ENCODE peak calls at places on chromosomes 4 and X, in eight cellular contexts. Y, U, B, R, T, P, N and I are unnamed samples.

GRCh38 chr4:80197601-80198444 is 520 bp downstream of the PRDM8 start:
- DNase-seq in U (no peak), Y (no peak), P (no peak), N (no peak), B (no peak), R (no peak), T (peak; percentile 34), I (no peak)

GRCh38 chrX:49919617-49920016 is 2.8 kb upstream of the CLCN5 start:
- DNase-seq in P (peak; percentile 41), Y (peak; percentile 50), B (peak; percentile 49), N (peak; percentile 40), T (peak; percentile 39), R (peak; percentile 55), U (peak; percentile 27), I (peak; percentile 11)

GRCh38 chr4:42371306-42372063 is 25.8 kb upstream of the SHISA3 start:
- DNase-seq in P (peak; percentile 60), R (peak; percentile 85), T (no peak), B (no peak), Y (no peak), U (peak; percentile 63), N (no peak), I (no peak)

GRCh38 chrX:44747317-44747716 is 96.5 kb upstream of the DUSP21 start:
- DNase-seq in N (no peak), R (no peak), U (no peak), B (no peak), Y (no peak), T (no peak), P (no peak), I (no peak)

GRCh38 chrX:3815896-3816664 is 102.6 kb upstream of the PRKX start:
- DNase-seq in N (peak; percentile 51), P (peak; percentile 4), Y (peak; percentile 76), R (peak; percentile 23), T (peak; percentile 42), B (peak; percentile 20), U (peak; percentile 56), I (no peak)

GRCh38 chr4:8320386-8320750 is 50.8 kb downstream of the HTRA3 start:
- DNase-seq in B (no peak), P (no peak), U (peak; percentile 20), Y (peak; percentile 11), T (no peak), N (no peak), R (no peak), I (no peak)

GRCh38 chr4:113445286-113445685 is 316.3 kb downstream of the CAMK2D start:
- DNase-seq in R (peak; percentile 99), U (no peak), P (peak; percentile 72), B (no peak), Y (peak; percentile 74), T (peak; percentile 74), N (no peak), I (no peak)

GRCh38 chr4:81142744-81143143 is 72.3 kb downstream of the PRKG2 start:
- DNase-seq in P (peak; percentile 25), U (no peak), T (no peak), N (no peak), R (peak; percentile 81), B (no peak), Y (no peak), I (no peak)

GRCh38 chrX:110317079-110317819 is 636 bp downstream of the AMMECR1 start:
- DNase-seq in B (peak; percentile 0), Y (peak; percentile 52), N (peak; percentile 29), P (peak; percentile 4), T (peak; percentile 21), U (peak; percentile 37), R (no peak), I (no peak)

GRCh38 chr4:6506616-6507140 is 34.3 kb upstream of the PPP2R2C start:
- DNase-seq in U (no peak), Y (no peak), P (no peak), T (no peak), B (no peak), R (no peak), N (no peak), I (no peak)

GRCh38 chr4:54635329-54635728 is 22.4 kb upstream of the KIT start:
- DNase-seq in N (no peak), T (no peak), B (no peak), P (no peak), U (no peak), R (no peak), Y (no peak), I (no peak)

GRCh38 chrX:110853610-110854009 is 58.0 kb upstream of the CHRDL1 start:
- DNase-seq in T (no peak), Y (no peak), B (no peak), P (peak; percentile 23), N (no peak), U (no peak), R (peak; percentile 7), I (no peak)

GRCh38 chrX:283115-283845 is 2.1 kb downstream of the PLCXD1 start:
- DNase-seq in U (peak; percentile 98), N (peak; percentile 86), B (peak; percentile 88), P (peak; percentile 89), R (peak; percentile 86), Y (peak; percentile 94), T (peak; percentile 94), I (peak; percentile 86)

GRCh38 chr4:40897557-40898203 is 147.9 kb downstream of the NSUN7 start:
- DNase-seq in Y (peak; percentile 83), U (peak; percentile 73), R (peak; percentile 64), N (peak; percentile 62), T (peak; percentile 61), P (peak; percentile 53), B (peak; percentile 67), I (peak; percentile 12)

GRCh38 chrX:7083468-7084396 is 63.8 kb upstream of the STS start:
- DNase-seq in T (no peak), Y (no peak), R (peak; percentile 83), P (no peak), N (peak; percentile 53), B (no peak), U (peak; percentile 90), I (peak; percentile 58)

GRCh38 chr4:66606908-66607307 is 936.6 kb upstream of the EPHA5 start:
- DNase-seq in R (no peak), U (no peak), T (no peak), Y (no peak), B (no peak), P (no peak), N (no peak), I (no peak)

GRCh38 chrX:18674788-18675735 is 3.2 kb upstream of the RS1 start:
- DNase-seq in R (peak; percentile 75), P (peak; percentile 76), B (peak; percentile 74), U (peak; percentile 77), T (peak; percentile 59), Y (peak; percentile 82), N (peak; percentile 79), I (peak; percentile 67)

GRCh38 chrX:134764202-134764785 is 106.0 kb upstream of the PLAC1 start:
- DNase-seq in U (peak; percentile 34), R (peak; percentile 43), T (no peak), B (no peak), N (no peak), Y (no peak), P (no peak), I (no peak)

GRCh38 chr4:5942947-5943346 is 50.1 kb upstream of the CRMP1 start:
- DNase-seq in U (no peak), P (no peak), R (no peak), B (no peak), Y (no peak), T (no peak), N (no peak), I (no peak)

GRCh38 chr4:3802571-3803474 is 36.6 kb downstream of the ADRA2C start:
- DNase-seq in T (no peak), N (no peak), B (no peak), R (no peak), U (no peak), Y (peak; percentile 30), P (no peak), I (no peak)
- H3K4me3 ChIP-seq in T (no peak overlapping the region), N (no peak overlapping the region), B (no peak overlapping the region), R (no peak overlapping the region), U (no peak overlapping the region), Y (no peak overlapping the region), P (no peak overlapping the region), I (no peak overlapping the region)

GRCh38 chrX:77505227-77505626 is 58.0 kb downstream of the FGF16 start:
- DNase-seq in Y (no peak), R (peak; percentile 60), T (no peak), U (peak; percentile 11), P (no peak), B (no peak), N (no peak), I (no peak)

GRCh38 chrX:77502951-77503525 is 55.8 kb downstream of the FGF16 start:
- DNase-seq in N (no peak), B (no peak), P (no peak), Y (no peak), U (no peak), T (no peak), R (no peak), I (no peak)
- H3K27ac ChIP-seq in N (no peak overlapping the region), B (no peak overlapping the region), P (no peak overlapping the region), Y (no peak overlapping the region), U (no peak overlapping the region), T (no peak overlapping the region), R (no peak overlapping the region), I (no peak overlapping the region)

GRCh38 chr4:182552948-182553347 is 309.7 kb downstream of the TENM3 start:
- DNase-seq in N (no peak), Y (no peak), U (no peak), P (no peak), R (no peak), B (no peak), T (no peak), I (no peak)
- H3K4me1 ChIP-seq in N (no peaks in the 10 kb centered on the region), Y (no peaks in the 10 kb centered on the region), U (no peaks in the 10 kb centered on the region), P (no peaks in the 10 kb centered on the region), R (no peaks in the 10 kb centered on the region), B (peaks cover 30% of the 10 kb centered on the region), T (peaks cover 4% of the 10 kb centered on the region), I (no peaks in the 10 kb centered on the region)

GRCh38 chr4:37798616-37799015 is 27.9 kb upstream of the PGM2 start:
- DNase-seq in U (no peak), P (no peak), B (no peak), Y (no peak), R (no peak), T (no peak), N (no peak), I (no peak)
- H3K4me3 ChIP-seq in U (no peak overlapping the region), P (no peak overlapping the region), B (no peak overlapping the region), Y (no peak overlapping the region), R (no peak overlapping the region), T (no peak overlapping the region), N (no peak overlapping the region), I (no peak overlapping the region)

GRCh38 chrX:120512627-120513026 is 43.5 kb upstream of the LAMP2 start:
- DNase-seq in P (no peak), U (no peak), N (no peak), R (no peak), T (no peak), Y (no peak), B (no peak), I (no peak)
- H3K27ac ChIP-seq in P (no peak overlapping the region), U (no peak overlapping the region), N (no peak overlapping the region), R (no peak overlapping the region), T (no peak overlapping the region), Y (no peak overlapping the region), B (no peak overlapping the region), I (no peak overlapping the region)

DNA sequence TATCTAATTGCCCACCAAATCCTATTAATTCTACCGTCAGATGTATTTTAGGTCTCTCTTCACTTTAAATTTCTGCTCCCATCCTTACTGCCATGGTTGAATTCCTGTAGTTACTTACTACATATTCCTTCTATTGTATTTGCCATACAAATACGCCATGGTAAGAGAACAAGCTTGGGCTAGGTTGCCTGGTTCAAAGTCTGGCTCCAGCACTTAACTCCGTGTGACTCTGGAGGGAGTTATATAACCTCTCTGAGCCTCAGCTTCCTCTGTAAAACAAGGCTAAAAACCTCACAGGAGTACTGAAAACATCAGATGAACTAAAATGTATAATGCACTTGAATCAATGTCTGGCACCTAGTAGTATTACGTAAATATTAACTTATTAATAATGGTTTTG is 260.3 kb upstream of the RPS6KA3 start:
- DNase-seq in N (no peak), T (no peak), U (no peak), P (no peak), B (no peak), Y (no peak), R (no peak), I (no peak)
- H3K4me1 ChIP-seq in N (peaks cover 11% of the 10 kb centered on the region), T (no peaks in the 10 kb centered on the region), U (no peaks in the 10 kb centered on the region), P (no peaks in the 10 kb centered on the region), B (peaks cover 8% of the 10 kb centered on the region), Y (no peaks in the 10 kb centered on the region), R (no peaks in the 10 kb centered on the region), I (no peaks in the 10 kb centered on the region)